ENCODE peak calls at places on chromosomes 13 and 19, in six cellular contexts. D is NB4, E is nephron progenitor cell, V is A549, F is endothelial cell of umbilical vein, W is tibial nerve. N is an unnamed sample.

GRCh38 chr13:101127741-101128353 is 288.5 kb downstream of the NALCN start:
- DNase-seq in D (peak), W (peak), E (peak), V (peak), F (peak), N (peak)

GRCh38 chr13:31930901-31931522 is 100.6 kb upstream of the FRY start:
- DNase-seq in F (no peak), D (peak), W (no peak), V (no peak), E (no peak), N (peak)

GRCh38 chr13:75870397-75870801 is 234.3 kb downstream of the LMO7 start:
- DNase-seq in W (peak), F (peak), D (peak), E (no peak), V (peak), N (peak)

GRCh38 chr19:3851254-3852176 is 17.3 kb downstream of the ZFR2 start:
- DNase-seq in D (no peak), F (no peak), W (no peak), E (no peak), V (no peak), N (no peak)

GRCh38 chr19:38031423-38031770 is 124.4 kb downstream of the SIPA1L3 start:
- DNase-seq in E (no peak), W (no peak), V (peak), D (no peak), F (peak), N (no peak)

GRCh38 chr19:3404324-3405260 is 38.2 kb downstream of the NFIC start:
- DNase-seq in E (no peak), V (no peak), D (no peak), F (peak), W (peak), N (no peak)

GRCh38 chr13:22461854-22462565 is 718.8 kb upstream of the SGCG start:
- DNase-seq in V (no peak), E (no peak), D (no peak), F (no peak), W (no peak), N (no peak)

GRCh38 chr13:27117947-27118346 is 53.7 kb downstream of the USP12 start:
- DNase-seq in W (no peak), V (no peak), E (no peak), D (no peak), F (no peak), N (no peak)

GRCh38 chr19:19997656-19998268 is 41.5 kb downstream of the ZNF682 start:
- DNase-seq in E (peak), W (no peak), V (no peak), F (no peak), D (peak), N (no peak)

GRCh38 chr19:32174386-32175113 is 170.9 kb upstream of the ZNF507 start:
- DNase-seq in D (no peak), V (no peak), E (no peak), F (no peak), W (no peak), N (no peak)

GRCh38 chr19:48511800-48512503 is at the start of gene LMTK3:
- DNase-seq in V (peak), E (peak), W (no peak), F (no peak), D (peak), N (peak)

GRCh38 chr13:51663980-51664957 is 80.0 kb downstream of the WDFY2 start:
- DNase-seq in W (no peak), E (no peak), V (no peak), F (no peak), D (no peak), N (no peak)

GRCh38 chr13:29319451-29319850 is 276.0 kb downstream of the SLC7A1 start:
- DNase-seq in D (no peak), F (no peak), W (no peak), E (peak), V (no peak), N (no peak)

GRCh38 chr13:97219226-97219625 is 2.9 kb upstream of the MBNL2 start:
- DNase-seq in E (no peak), W (no peak), D (no peak), V (no peak), F (no peak), N (no peak)

GRCh38 chr13:106796280-106797047 is 228.5 kb upstream of the ARGLU1 start:
- DNase-seq in F (peak), D (no peak), E (no peak), W (no peak), V (no peak), N (no peak)

GRCh38 chr13:64527561-64527960 is 2702.6 kb downstream of the PCDH9 start:
- DNase-seq in V (no peak), W (no peak), F (no peak), E (no peak), D (no peak), N (no peak)

GRCh38 chr19:30088567-30088966 is 146.5 kb downstream of the URI1 start:
- DNase-seq in F (no peak), E (no peak), D (no peak), W (no peak), V (no peak), N (no peak)

GRCh38 chr13:108306768-108307332 is 37.3 kb downstream of the TNFSF13B start:
- DNase-seq in E (no peak), V (no peak), W (no peak), D (no peak), F (no peak), N (no peak)

GRCh38 chr13:19587635-19588300 is 26.4 kb upstream of the TPTE2 start:
- DNase-seq in V (peak), W (peak), D (peak), E (no peak), F (peak), N (peak)
- TF ChIP-seq CTCF in V (peak), W (peak), D (peak), E (no peak), F (peak), N (peak)

GRCh38 chr19:39030854-39031367 is 1.4 kb downstream of the FBXO27 start:
- DNase-seq in W (no peak), D (no peak), F (no peak), V (no peak), E (no peak), N (no peak)

GRCh38 chr19:39038098-39038497 is 5.7 kb upstream of the FBXO27 start:
- DNase-seq in F (peak), E (peak), V (peak), W (no peak), D (peak), N (peak)

GRCh38 chr19:39037194-39037593 is 4.8 kb upstream of the FBXO27 start:
- DNase-seq in D (no peak), V (no peak), W (no peak), F (no peak), E (no peak), N (no peak)

GRCh38 chr19:39031368-39032163 is 783 bp downstream of the FBXO27 start:
- DNase-seq in E (peak), V (peak), D (peak), F (peak), W (peak), N (peak)

GRCh38 chr19:39032164-39032918 is at the start of gene FBXO27:
- DNase-seq in F (no peak), V (peak), E (peak), W (no peak), D (peak), N (peak)
- TF ChIP-seq CTCF in F (no peak), V (no peak), E (no peak), W (no peak), D (no peak), N (no peak)

DNA sequence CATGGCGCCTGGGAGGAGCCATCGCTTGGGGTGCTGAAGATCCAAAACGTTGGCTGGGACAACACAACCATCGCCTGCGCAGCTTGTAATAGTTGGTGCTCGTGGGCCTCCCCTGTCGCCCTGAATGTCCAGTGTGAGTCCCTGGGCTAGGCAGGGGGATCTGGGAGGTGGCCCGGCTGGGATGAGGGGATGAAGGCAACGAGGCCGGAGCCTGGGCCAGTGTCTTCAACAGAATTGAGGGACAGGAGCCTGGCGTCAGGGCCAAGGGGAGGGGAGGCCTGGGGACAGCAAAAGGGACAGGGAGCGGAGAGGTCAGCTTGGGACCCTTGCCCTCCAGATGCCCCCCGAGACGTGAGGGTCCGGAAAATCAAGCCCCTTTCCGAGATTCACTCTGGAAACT is 6.7 kb upstream of the FFAR1 start:
- DNase-seq in W (no peak), F (no peak), E (no peak), V (no peak), D (no peak), N (no peak)
- TF ChIP-seq CTCF in W (no peak), F (no peak), E (no peak), V (no peak), D (no peak), N (no peak)

GRCh38 chr19:5996598-5997320 is 18.8 kb upstream of the RANBP3 start:
- DNase-seq in D (no peak), F (no peak), W (no peak), V (no peak), E (no peak), N (no peak)

GRCh38 chr19:5996102-5996501 is 18.2 kb upstream of the RANBP3 start:
- DNase-seq in V (no peak), D (no peak), W (no peak), E (no peak), F (no peak), N (no peak)

GRCh38 chr19:5999693-6000092 is 21.8 kb upstream of the RANBP3 start:
- DNase-seq in E (no peak), F (no peak), W (no peak), V (no peak), D (no peak), N (no peak)

GRCh38 chr19:5995606-5996005 is 17.7 kb upstream of the RANBP3 start:
- DNase-seq in W (no peak), V (no peak), F (no peak), E (no peak), D (no peak), N (no peak)

GRCh38 chr19:5997371-5997770 is 19.4 kb upstream of the RANBP3 start:
- DNase-seq in D (no peak), F (no peak), E (peak), W (no peak), V (no peak), N (no peak)
- TF ChIP-seq CTCF in D (no peak), F (no peak), E (peak), W (no peak), V (no peak), N (no peak)

GRCh38 chr19:34402074-34402600 is 2.1 kb upstream of the PDCD2L start:
- DNase-seq in W (no peak), D (no peak), E (no peak), V (peak), F (no peak), N (no peak)

GRCh38 chr19:34403784-34404108 is 453 bp upstream of the PDCD2L start:
- DNase-seq in F (no peak), D (no peak), W (no peak), V (no peak), E (no peak), N (no peak)

GRCh38 chr19:34408421-34408820 is 4.2 kb downstream of the PDCD2L start:
- DNase-seq in E (no peak), D (no peak), W (no peak), V (no peak), F (no peak), N (no peak)

GRCh38 chr19:34405892-34406660 is 1.9 kb downstream of the PDCD2L start:
- DNase-seq in D (no peak), F (no peak), V (no peak), E (no peak), W (no peak), N (no peak)

DNA sequence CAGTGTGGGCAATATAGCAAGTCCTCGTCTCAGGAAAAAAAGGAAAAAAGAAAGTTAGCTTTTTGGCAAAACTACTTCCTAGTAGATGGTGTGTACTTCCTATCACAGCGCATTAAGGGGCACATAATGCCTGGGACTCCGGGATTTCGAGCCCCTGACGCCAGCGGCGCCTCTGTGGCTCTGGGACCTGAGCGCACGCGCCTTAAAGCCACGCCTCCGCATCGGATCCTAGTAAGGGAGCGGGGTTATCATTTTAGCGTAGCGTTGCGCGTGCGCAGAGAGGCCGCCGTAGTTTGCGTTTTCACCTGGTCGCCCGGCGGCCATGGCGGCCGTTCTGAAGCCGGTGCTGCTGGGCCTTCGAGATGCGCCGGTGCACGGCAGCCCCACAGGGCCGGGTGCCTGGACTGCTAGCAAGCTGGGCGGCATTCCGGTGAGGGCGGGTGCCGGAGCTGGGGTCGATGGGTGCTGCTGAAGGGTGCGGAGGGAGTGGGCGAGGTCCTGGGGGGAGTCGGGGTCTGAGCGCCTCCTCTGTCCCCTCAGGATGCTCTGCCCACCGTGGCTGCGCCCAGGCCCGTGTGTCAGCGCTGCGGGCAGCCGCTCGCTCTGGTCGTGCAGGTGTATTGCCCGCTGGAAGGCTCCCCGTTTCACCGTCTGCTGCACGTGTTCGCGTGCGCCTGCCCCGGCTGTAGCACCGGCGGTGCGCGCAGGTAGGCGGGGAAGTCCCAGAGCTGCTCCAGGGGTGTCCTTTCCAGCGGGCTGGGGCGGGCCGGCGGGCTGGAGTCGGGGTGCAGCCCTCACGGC is at the start of gene PDCD2L:
- DNase-seq in V (peak), D (peak), W (peak), F (peak), E (peak), N (peak)
- TF ChIP-seq CTCF in V (no peak), D (no peak), W (no peak), F (no peak), E (no peak), N (peak)

GRCh38 chr13:60226507-60226906 is 62.8 kb upstream of the DIAPH3 start:
- DNase-seq in F (peak), V (peak), W (no peak), D (peak), E (peak), N (no peak)
- TF ChIP-seq CTCF in F (peak), V (no peak), W (no peak), D (peak), E (peak), N (peak)

GRCh38 chr13:111599791-111600190 is 279.3 kb downstream of the TEX29 start:
- DNase-seq in E (no peak), D (no peak), F (no peak), V (no peak), W (no peak), N (no peak)

GRCh38 chr13:111602874-111603273 is 282.4 kb downstream of the TEX29 start:
- DNase-seq in F (no peak), V (no peak), D (no peak), W (no peak), E (no peak), N (no peak)

GRCh38 chr13:111598751-111599150 is 278.3 kb downstream of the TEX29 start:
- DNase-seq in E (no peak), W (no peak), V (no peak), D (no peak), F (no peak), N (no peak)

GRCh38 chr13:111609631-111610030 is 289.2 kb downstream of the TEX29 start:
- DNase-seq in F (no peak), D (no peak), E (no peak), V (no peak), W (no peak), N (no peak)

DNA sequence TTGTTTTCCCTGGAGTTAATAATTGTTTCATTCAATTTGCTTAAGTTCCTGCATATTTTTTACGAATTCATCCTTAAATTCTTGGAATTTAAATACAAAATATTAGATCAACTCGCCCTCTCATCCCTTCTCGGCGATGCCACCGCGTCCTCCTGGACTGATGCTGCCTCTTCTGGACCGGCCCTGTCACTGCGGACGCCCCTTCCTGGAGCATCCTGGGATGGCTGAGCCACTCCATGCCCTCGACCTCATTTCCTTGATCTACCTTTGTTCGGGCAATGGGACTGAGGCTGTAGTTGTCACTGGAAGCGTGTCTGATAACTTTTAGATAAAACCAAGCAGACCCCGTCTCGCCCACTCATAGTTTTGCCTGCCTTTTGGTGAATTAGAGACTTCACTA is 283.6 kb downstream of the TEX29 start:
- DNase-seq in E (no peak), D (no peak), F (no peak), V (no peak), W (no peak), N (no peak)
- TF ChIP-seq CTCF in E (no peak), D (peak), F (no peak), V (no peak), W (no peak), N (no peak)

GRCh38 chr19:28726533-28726932 is 486.4 kb downstream of the UQCRFS1 start:
- DNase-seq in V (no peak), D (no peak), E (no peak), F (no peak), W (no peak), N (no peak)

GRCh38 chr19:28731577-28731976 is 481.4 kb downstream of the UQCRFS1 start:
- DNase-seq in E (no peak), D (no peak), W (no peak), V (no peak), F (no peak), N (no peak)

GRCh38 chr19:28727835-28728159 is 485.2 kb downstream of the UQCRFS1 start:
- DNase-seq in V (no peak), F (no peak), D (no peak), W (no peak), E (no peak), N (no peak)

GRCh38 chr19:28731113-28731512 is 481.8 kb downstream of the UQCRFS1 start:
- DNase-seq in D (no peak), V (no peak), E (no peak), F (no peak), W (no peak), N (no peak)

DNA sequence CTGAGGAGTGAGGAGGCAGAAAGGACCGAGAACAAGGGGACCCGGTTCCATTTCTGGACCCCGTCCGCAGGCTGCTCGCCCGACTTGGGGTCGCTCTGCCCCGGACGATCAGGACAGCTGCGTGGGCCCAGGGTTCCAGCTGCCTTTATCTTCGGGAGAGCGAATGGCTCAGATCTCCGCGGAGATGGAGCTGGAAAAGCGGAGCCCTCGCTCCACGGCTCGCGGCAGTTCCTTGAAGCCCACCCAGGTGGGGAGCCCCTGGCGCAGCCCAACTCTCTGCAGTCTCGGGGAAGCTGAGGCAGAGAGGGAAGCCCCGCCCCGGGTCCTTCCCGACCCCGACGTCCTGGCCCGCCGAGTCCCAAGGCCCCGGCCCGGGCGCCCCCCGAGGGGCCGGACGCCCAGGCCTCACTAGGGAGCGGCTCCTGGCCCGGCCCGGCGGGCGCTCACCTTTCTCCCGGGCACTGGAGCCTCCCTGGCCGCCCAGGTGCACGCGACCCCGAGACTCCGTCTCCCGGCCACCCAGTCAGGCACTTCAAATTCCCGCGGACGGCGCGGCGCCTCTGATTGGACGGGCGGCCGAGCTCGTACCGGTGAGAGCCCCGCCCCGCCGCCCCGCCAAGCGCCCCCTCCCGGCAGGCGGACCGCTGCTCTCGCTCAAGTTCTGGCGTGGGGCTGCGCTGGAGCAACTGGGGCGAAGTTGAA is 485.7 kb downstream of the UQCRFS1 start:
- DNase-seq in E (no peak), V (no peak), F (no peak), D (no peak), W (no peak), N (no peak)
- TF ChIP-seq CTCF in E (no peak), V (no peak), F (no peak), D (no peak), W (no peak), N (no peak)

DNA sequence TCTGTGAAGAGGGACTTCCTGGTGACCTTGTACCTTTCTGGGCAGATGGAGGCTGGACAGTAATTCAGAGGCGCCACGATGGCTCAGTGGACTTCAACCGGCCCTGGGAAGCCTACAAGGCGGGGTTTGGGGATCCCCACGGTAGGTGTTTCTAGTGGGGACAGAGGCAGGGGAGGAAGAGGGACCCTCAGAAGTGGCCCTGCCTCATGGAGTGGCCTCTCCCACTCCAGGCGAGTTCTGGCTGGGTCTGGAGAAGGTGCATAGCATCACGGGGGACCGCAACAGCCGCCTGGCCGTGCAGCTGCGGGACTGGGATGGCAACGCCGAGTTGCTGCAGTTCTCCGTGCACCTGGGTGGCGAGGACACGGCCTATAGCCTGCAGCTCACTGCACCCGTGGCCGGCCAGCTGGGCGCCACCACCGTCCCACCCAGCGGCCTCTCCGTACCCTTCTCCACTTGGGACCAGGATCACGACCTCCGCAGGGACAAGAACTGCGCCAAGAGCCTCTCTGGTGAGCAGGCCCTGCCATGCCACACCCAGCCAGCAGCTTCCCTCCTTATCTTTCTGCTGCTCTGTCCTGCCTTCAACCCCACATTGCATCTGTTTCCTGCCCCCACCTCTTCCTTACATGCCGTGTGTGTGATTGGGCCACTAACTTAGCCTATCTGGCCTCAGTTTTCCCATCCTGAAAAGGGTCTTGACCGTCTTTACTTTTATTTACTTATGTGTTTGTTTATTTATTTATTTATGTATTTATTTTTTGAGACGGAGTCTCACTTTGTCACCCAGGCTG is 7.3 kb downstream of the ANGPTL4 start:
- DNase-seq in E (no peak), F (no peak), W (no peak), V (no peak), D (no peak), N (peak)
- TF ChIP-seq CTCF in E (no peak), F (no peak), W (no peak), V (no peak), D (no peak), N (no peak)

N was measured in GM13976.